ENCODE peak calls at places on chromosomes 16 and 17, in eight cellular contexts. I is adipocyte; D is epithelial cell of prostate; Y is activated T-helper 2 cell treated with anti-CD3 and anti-CD28 coated beads, Interferon-gamma antibody, Interleukin-2, Interleukin-4, amounts not matched to agents 10 μg/mL and 5 μg/mL and 100 μg/mL, durations not matched to agents 14 hours and 24 hours and 36 hours; B is HepG2; U is spleen; P is KBM-7; R is HCEC 1CT. K is an unnamed sample.

GRCh38 chr17:34519286-34519685 is 60.1 kb upstream of the TMEM132E start:
- DNase-seq in P (peak), D (no peak), U (no peak), I (no peak), B (peak), Y (no peak), R (no peak), K (no peak)

GRCh38 chr17:27319536-27320221 is 25.8 kb downstream of the WSB1 start:
- DNase-seq in U (no peak), B (no peak), I (peak), Y (no peak), P (no peak), D (no peak), R (peak), K (peak)

GRCh38 chr16:61829631-61830030 is 206.6 kb downstream of the CDH8 start:
- DNase-seq in Y (no peak), D (no peak), B (no peak), R (no peak), U (no peak), P (no peak), I (no peak), K (no peak)

GRCh38 chr16:88576307-88576706 is 6.1 kb downstream of the ZC3H18 start:
- DNase-seq in P (no peak), U (no peak), I (no peak), Y (no peak), D (no peak), B (no peak), R (no peak), K (no peak)

GRCh38 chr17:65413390-65413789 is 148.1 kb downstream of the AXIN2 start:
- DNase-seq in R (no peak), B (no peak), U (no peak), I (no peak), Y (no peak), P (no peak), D (no peak), K (no peak)

GRCh38 chr17:77210331-77210730 is 69.6 kb downstream of the SEC14L1 start:
- DNase-seq in B (no peak), R (no peak), D (no peak), U (peak), I (no peak), Y (no peak), P (no peak), K (peak)

GRCh38 chr16:79758615-79759346 is 158.2 kb upstream of the MAF start:
- DNase-seq in I (no peak), U (no peak), B (peak), D (peak), Y (no peak), P (no peak), R (no peak), K (no peak)

GRCh38 chr17:46092996-46093395 is 93.9 kb downstream of the STH start:
- DNase-seq in B (no peak), P (no peak), R (no peak), U (no peak), Y (no peak), D (no peak), I (no peak), K (no peak)

GRCh38 chr17:67433248-67433924 is 56.3 kb downstream of the PITPNC1 start:
- DNase-seq in D (no peak), B (no peak), I (no peak), U (no peak), Y (no peak), P (no peak), R (no peak), K (no peak)

GRCh38 chr17:44758414-44759095 is at the start of gene ADAM11:
- DNase-seq in P (no peak), Y (no peak), U (no peak), I (peak), B (no peak), R (no peak), D (no peak), K (no peak)

GRCh38 chr16:1707193-1707790 is 1.3 kb downstream of the MAPK8IP3 start:
- DNase-seq in D (no peak), P (peak), B (peak), Y (no peak), R (peak), I (peak), U (peak), K (no peak)

GRCh38 chr17:82756166-82756565 is 4.3 kb downstream of the TBCD start:
- DNase-seq in B (no peak), D (no peak), U (no peak), Y (no peak), I (no peak), P (no peak), R (no peak), K (no peak)

GRCh38 chr17:12637745-12638651 is 27.7 kb upstream of the MYOCD start:
- DNase-seq in I (no peak), U (no peak), R (no peak), P (peak), B (no peak), Y (no peak), D (no peak), K (no peak)

GRCh38 chr16:74936902-74937560 is 47.9 kb downstream of the WDR59 start:
- DNase-seq in B (no peak), D (peak), U (no peak), R (peak), P (peak), I (peak), Y (no peak), K (no peak)

GRCh38 chr17:39617446-39618251 is 9.1 kb upstream of the PPP1R1B start:
- DNase-seq in R (peak), D (no peak), B (no peak), P (peak), Y (no peak), U (peak), I (peak), K (peak)

GRCh38 chr16:68116256-68116853 is 31.2 kb downstream of the NFATC3 start:
- DNase-seq in D (no peak), I (peak), R (peak), B (no peak), U (no peak), Y (no peak), P (peak), K (no peak)

GRCh38 chr17:77420804-77421634 is 280.2 kb downstream of the SEC14L1 start:
- DNase-seq in P (peak), Y (no peak), U (no peak), R (peak), B (no peak), I (peak), D (no peak), K (peak)

GRCh38 chr16:31411024-31411845 is 16.9 kb downstream of the COX6A2 start:
- DNase-seq in U (no peak), P (no peak), I (no peak), Y (no peak), B (no peak), D (no peak), R (no peak), K (no peak)

K was measured in SHP77.